ENCODE peak calls at places on chromosomes 7 and 10, in seven cellular contexts. G, N, C, Y, P, L and T are unnamed samples.

GRCh38 chr7:133315332-133316040 is 62.6 kb downstream of the EXOC4 start:
- DNase-seq in P (no peak), L (peak; percentile 33), Y (no peak), G (no peak), C (no peak), N (no peak), T (no peak)

GRCh38 chr10:31278279-31278941 is 40.6 kb upstream of the ZEB1 start:
- DNase-seq in L (no peak), N (no peak), P (no peak), Y (no peak), G (no peak), C (no peak), T (no peak)

GRCh38 chr7:106063692-106064091 is 48.4 kb downstream of the SYPL1 start:
- DNase-seq in L (no peak), C (no peak), P (no peak), G (no peak), Y (no peak), N (no peak), T (no peak)

GRCh38 chr7:142352543-142352942 is 94.7 kb upstream of the PRSS58 start:
- DNase-seq in Y (no peak), L (no peak), C (no peak), N (no peak), G (no peak), P (no peak), T (no peak)

GRCh38 chr7:50119815-50120637 is 27.0 kb upstream of the ZPBP start:
- DNase-seq in P (no peak), N (no peak), G (no peak), L (no peak), C (peak; percentile 53), Y (no peak), T (no peak)

GRCh38 chr7:141073641-141074161 is at the start of gene TMEM178B:
- DNase-seq in G (no peak), L (no peak), Y (peak; percentile 78), C (peak; percentile 83), N (no peak), P (peak; percentile 61), T (no peak)

GRCh38 chr7:101630591-101630990 is 1.5 kb upstream of the MYL10 start:
- DNase-seq in P (no peak), C (no peak), N (no peak), Y (no peak), L (no peak), G (no peak), T (no peak)

GRCh38 chr7:119482209-119482608 is 790.8 kb upstream of the KCND2 start:
- DNase-seq in Y (no peak), N (no peak), G (peak; percentile 43), L (no peak), C (peak; percentile 57), P (no peak), T (no peak)

GRCh38 chr7:95772298-95772770 is at the start of gene DYNC1I1:
- DNase-seq in L (peak; percentile 30), C (no peak), G (no peak), N (peak; percentile 76), Y (peak; percentile 86), P (peak; percentile 89), T (no peak)

GRCh38 chr10:79069325-79070090 is 742 bp downstream of the ZMIZ1 start:
- DNase-seq in C (no peak), Y (peak; percentile 89), P (peak; percentile 85), L (no peak), N (peak; percentile 82), G (no peak), T (peak; percentile 70)
- TF ChIP-seq CTCF in C (no peak), Y (no peak), P (no peak), L (no peak), N (no peak), G (no peak), T (no peak)

DNA sequence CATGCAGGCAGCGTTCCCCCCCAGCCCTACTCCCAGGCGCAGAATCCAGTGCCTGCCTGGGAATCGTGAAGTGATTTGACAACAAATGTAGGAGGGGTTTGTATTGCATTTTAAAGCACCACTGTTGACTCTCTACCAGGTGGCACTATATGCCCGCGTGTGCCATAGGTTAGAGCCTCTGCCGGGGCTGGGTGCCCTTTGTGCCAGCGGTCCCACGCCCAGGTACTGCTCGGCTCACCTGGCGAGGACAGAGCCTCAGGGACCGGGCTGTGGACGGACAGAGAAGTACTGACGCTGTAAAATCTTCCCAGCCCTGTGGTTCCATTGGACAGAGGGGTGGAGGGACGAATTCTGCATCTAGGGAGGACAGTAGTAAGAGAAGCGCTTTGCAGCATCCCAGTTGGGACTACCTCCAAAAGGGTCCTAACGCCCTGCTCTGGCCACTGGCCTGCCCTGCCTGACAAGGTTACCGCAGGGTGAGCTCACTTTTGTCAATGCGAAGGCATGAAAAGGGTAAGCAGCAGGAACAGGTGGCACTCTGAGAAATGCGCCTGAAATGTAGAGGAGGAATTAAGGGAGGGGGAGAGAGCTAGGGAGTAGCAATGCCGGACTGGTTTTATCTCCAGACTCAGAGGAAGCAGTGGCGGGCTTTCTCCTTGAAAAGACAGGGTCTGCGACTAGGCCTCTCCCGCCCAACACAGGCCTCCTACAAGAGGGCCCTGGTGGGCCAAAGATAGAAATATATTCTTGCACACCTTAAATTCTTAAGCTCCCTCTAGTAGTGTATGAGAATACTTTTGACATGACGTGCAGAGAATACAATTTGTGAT is 858 bp upstream of the CACNA2D1 start:
- DNase-seq in L (no peak), N (no peak), Y (peak; percentile 75), C (no peak), G (no peak), P (no peak), T (no peak)
- TF ChIP-seq CTCF in L (no peak), N (no peak), Y (no peak), C (peak; percentile 6), G (no peak), P (no peak), T (no peak)

GRCh38 chr7:1224093-1224702 is 8.5 kb upstream of the UNCX start:
- DNase-seq in L (no peak), G (no peak), N (no peak), P (no peak), C (peak; percentile 77), Y (no peak), T (no peak)

GRCh38 chr7:1226155-1226901 is 6.3 kb upstream of the UNCX start:
- DNase-seq in C (peak; percentile 69), G (no peak), Y (no peak), L (no peak), P (no peak), N (no peak), T (no peak)

GRCh38 chr7:1223196-1224092 is 9.2 kb upstream of the UNCX start:
- DNase-seq in C (peak; percentile 59), Y (no peak), L (no peak), G (no peak), P (no peak), N (no peak), T (no peak)

GRCh38 chr7:1227071-1227804 is 5.4 kb upstream of the UNCX start:
- DNase-seq in L (no peak), Y (peak; percentile 59), P (no peak), C (peak; percentile 70), N (no peak), G (no peak), T (no peak)

DNA sequence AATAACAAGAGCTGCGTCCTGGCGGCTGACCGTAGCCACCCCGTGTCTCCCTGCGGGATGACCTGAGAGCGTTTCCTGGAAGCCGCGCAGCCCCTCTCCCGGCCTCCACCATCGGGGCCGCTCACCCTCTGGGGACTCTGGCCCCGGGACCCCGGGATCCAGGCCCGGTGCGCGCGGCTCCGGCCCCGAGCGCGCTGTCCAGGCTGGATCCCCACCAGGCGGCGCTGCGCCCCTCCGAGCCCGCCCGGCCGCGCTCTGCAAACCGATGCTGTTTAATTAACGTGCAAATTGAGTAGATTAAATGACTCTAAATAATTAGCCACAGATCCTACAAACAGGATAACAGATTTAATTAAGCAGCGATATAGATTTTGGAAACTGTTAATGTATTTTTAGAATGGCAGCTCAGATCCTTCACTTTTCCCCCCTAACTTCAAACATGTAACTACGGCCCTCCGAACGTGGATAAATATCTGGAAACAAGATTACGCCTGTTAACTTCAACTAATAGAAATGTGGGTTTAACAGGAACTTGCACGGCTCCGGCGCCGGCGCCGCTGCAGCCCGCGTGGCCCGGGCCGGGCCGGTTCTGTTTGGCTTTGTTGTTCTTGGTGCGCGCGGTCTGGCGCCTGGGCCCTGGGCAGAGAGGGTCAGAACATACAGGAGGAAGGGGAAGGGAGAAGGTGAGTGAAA is 7.1 kb upstream of the UNCX start:
- DNase-seq in G (no peak), Y (no peak), P (no peak), N (no peak), C (peak; percentile 81), L (no peak), T (no peak)
- TF ChIP-seq CTCF in G (peak; percentile 89), Y (peak; percentile 84), P (peak; percentile 73), N (peak; percentile 78), C (peak; percentile 63), L (peak; percentile 65), T (peak; percentile 77)

GRCh38 chr10:66215921-66216320 is 709.9 kb upstream of the LRRTM3 start:
- DNase-seq in P (no peak), C (no peak), Y (no peak), L (no peak), N (no peak), G (no peak), T (no peak)

GRCh38 chr10:66218981-66219587 is 706.8 kb upstream of the LRRTM3 start:
- DNase-seq in G (no peak), P (no peak), C (no peak), L (no peak), N (no peak), Y (no peak), T (no peak)

GRCh38 chr10:66209025-66209424 is 716.8 kb upstream of the LRRTM3 start:
- DNase-seq in L (no peak), N (no peak), C (no peak), Y (no peak), P (no peak), G (no peak), T (no peak)

GRCh38 chr10:66218258-66218657 is 707.6 kb upstream of the LRRTM3 start:
- DNase-seq in Y (no peak), N (no peak), L (no peak), C (no peak), P (no peak), G (no peak), T (no peak)

DNA sequence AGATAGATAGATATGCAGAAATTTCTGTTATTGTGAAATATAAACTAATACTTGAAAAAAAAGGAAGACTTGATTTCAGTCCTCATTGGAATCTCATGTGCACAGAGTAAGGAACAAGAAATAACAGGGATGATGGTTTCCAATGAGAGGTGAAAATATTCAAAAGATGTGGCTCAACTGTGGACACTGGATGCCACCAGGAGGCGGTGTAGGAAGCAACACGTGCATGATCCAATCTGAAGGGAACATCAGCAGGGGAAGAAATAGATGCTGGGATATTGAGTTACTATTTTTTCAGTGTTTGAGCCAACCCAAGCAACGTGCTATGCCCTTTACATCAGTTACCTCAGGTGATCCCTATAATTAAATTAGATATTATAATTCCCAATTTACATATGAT is 710.8 kb upstream of the LRRTM3 start:
- DNase-seq in C (no peak), P (no peak), G (no peak), Y (no peak), L (no peak), N (no peak), T (no peak)
- TF ChIP-seq CTCF in C (peak; percentile 51), P (no peak), G (no peak), Y (peak; percentile 10), L (no peak), N (no peak), T (no peak)

DNA sequence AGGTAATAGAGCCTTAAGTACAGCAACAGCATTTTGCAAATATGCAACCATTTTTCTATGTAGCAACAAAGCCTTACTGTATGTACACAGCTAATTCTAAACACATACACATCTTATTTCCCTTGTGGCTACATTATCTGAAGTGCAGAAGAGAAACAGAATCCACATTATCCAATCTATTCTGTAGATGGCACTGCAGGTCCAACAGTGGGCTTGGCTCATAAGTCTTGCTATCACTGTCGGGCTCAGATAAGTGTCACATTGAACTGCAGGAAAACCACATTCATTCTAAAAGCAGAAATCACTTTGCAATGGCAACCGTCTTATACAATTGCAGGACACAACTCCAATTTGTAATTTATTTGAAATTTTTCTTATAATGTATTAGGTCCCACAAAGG is 109.8 kb upstream of the NOBOX start:
- DNase-seq in N (no peak), Y (no peak), G (peak; percentile 35), P (no peak), C (no peak), L (no peak), T (no peak)
- TF ChIP-seq CTCF in N (peak; percentile 36), Y (no peak), G (peak; percentile 23), P (peak; percentile 29), C (peak; percentile 55), L (no peak), T (no peak)